ENCODE peak calls at places on chromosome 3, in nine cellular contexts. W is heart left ventricle; X is mucosa of gallbladder; Q is H54; Z is cardiac muscle cell; A is stimulated activated CD4-positive, alpha-beta T cell treated with anti-CD3 and anti-CD28 coated beads, Interleukin-15, amount 100 ng/mL, for 1 hour; H is A172; V is stimulated activated CD8-positive, alpha-beta memory T cell treated with anti-CD3 and anti-CD28 coated beads, Interleukin-15, amount 100 ng/mL, for 24 hours; F is activated T-cell treated with anti-CD3 and anti-CD28 coated beads for 1 hour. R is an unnamed sample.

GRCh38 chr3:184716652-184717607 is 5.1 kb upstream of the MAGEF1 start:
- DNase-seq in Z (peak), Q (peak), W (no peak), H (no peak), A (no peak), X (no peak), F (no peak), V (no peak), R (peak)

GRCh38 chr3:45816544-45816943 is 20.2 kb upstream of the SLC6A20 start:
- DNase-seq in W (peak), Q (no peak), V (no peak), F (no peak), H (peak), X (no peak), A (no peak), Z (peak), R (no peak)

GRCh38 chr3:118292841-118293240 is 741.8 kb downstream of the IGSF11 start:
- DNase-seq in H (no peak), Z (no peak), A (no peak), Q (no peak), X (no peak), W (no peak), F (no peak), V (no peak), R (no peak)

GRCh38 chr3:134992180-134992579 is 197.1 kb downstream of the EPHB1 start:
- DNase-seq in H (no peak), F (no peak), Q (no peak), A (no peak), V (no peak), X (no peak), Z (no peak), W (no peak), R (no peak)

GRCh38 chr3:183587337-183587736 is 31.8 kb upstream of the KLHL6 start:
- DNase-seq in V (no peak), W (no peak), X (no peak), F (no peak), Z (no peak), Q (no peak), A (no peak), H (no peak), R (no peak)

GRCh38 chr3:30747771-30748281 is 141.4 kb downstream of the TGFBR2 start:
- DNase-seq in X (no peak), Q (no peak), W (no peak), V (no peak), H (peak), Z (peak), A (no peak), F (no peak), R (peak)

GRCh38 chr3:15460891-15461524 is 33.6 kb downstream of the EAF1 start:
- DNase-seq in H (no peak), W (no peak), X (no peak), V (no peak), Z (no peak), A (no peak), F (no peak), Q (no peak), R (no peak)

GRCh38 chr3:185561958-185562357 is 9.6 kb upstream of the LIPH start:
- DNase-seq in X (no peak), V (no peak), W (no peak), Z (no peak), H (no peak), F (no peak), A (no peak), Q (no peak), R (no peak)

GRCh38 chr3:36380171-36381031 is at the start of gene STAC:
- DNase-seq in X (peak), F (no peak), Q (peak), H (peak), W (no peak), Z (peak), V (no peak), A (no peak), R (no peak)

GRCh38 chr3:69266585-69266984 is 119.3 kb downstream of the FRMD4B start:
- DNase-seq in A (no peak), F (no peak), Z (no peak), Q (no peak), W (no peak), V (no peak), H (no peak), X (no peak), R (no peak)

GRCh38 chr3:133574260-133574881 is 885 bp downstream of the CDV3 start:
- DNase-seq in Q (no peak), H (peak), A (peak), V (peak), X (peak), Z (peak), W (peak), F (peak), R (no peak)

GRCh38 chr3:179421500-179421899 is 29.8 kb downstream of the GNB4 start:
- DNase-seq in H (peak), Q (no peak), W (peak), V (no peak), Z (peak), A (no peak), X (peak), F (no peak), R (peak)

GRCh38 chr3:128321418-128321817 is 145.3 kb downstream of the DNAJB8 start:
- DNase-seq in A (no peak), Z (no peak), V (no peak), X (no peak), F (no peak), Q (no peak), W (peak), H (no peak), R (no peak)

GRCh38 chr3:52879581-52879980 is 17.8 kb downstream of the STIMATE start:
- DNase-seq in F (no peak), Z (no peak), A (no peak), H (no peak), W (no peak), V (no peak), Q (no peak), X (no peak), R (no peak)

GRCh38 chr3:86887876-86888275 is 103.1 kb downstream of the VGLL3 start:
- DNase-seq in A (no peak), Q (no peak), Z (no peak), H (no peak), W (no peak), V (no peak), X (no peak), F (no peak), R (no peak)

R was measured in COLO829.